ENCODE peak calls at places on chromosomes 7 and 10, in four cellular contexts. M is IMR-90, R is fibroblast of lung, C is HepG2. T is an unnamed sample.
A peak's percentile ranks its signal among the peaks of the same experiment; 100 is the strongest.

GRCh38 chr10:5968037-5968680 is 9.2 kb downstream of the IL15RA start:
- DNase-seq in C (no peak), R (no peak), M (no peak), T (no peak)

GRCh38 chr7:90958669-90959068 is 305.6 kb upstream of the FZD1 start:
- DNase-seq in C (no peak), R (peak; percentile 94), M (peak; percentile 66), T (peak; percentile 65)

GRCh38 chr10:58781873-58782488 is 269.3 kb downstream of the BICC1 start:
- DNase-seq in M (peak; percentile 49), C (peak; percentile 42), R (peak; percentile 40), T (peak; percentile 73)

GRCh38 chr10:17675638-17676037 is 31.7 kb downstream of the STAM start:
- DNase-seq in C (no peak), M (no peak), R (peak; percentile 52), T (peak; percentile 48)

GRCh38 chr10:75294518-75294865 is 58.7 kb upstream of the COMTD1 start:
- DNase-seq in R (no peak), M (no peak), C (no peak), T (peak; percentile 23)

GRCh38 chr10:26881600-26882331 is 21.0 kb upstream of the ABI1 start:
- DNase-seq in R (peak; percentile 56), C (peak; percentile 58), M (peak; percentile 76), T (peak; percentile 80)

GRCh38 chr7:26103541-26104070 is 48.4 kb upstream of the NFE2L3 start:
- DNase-seq in C (no peak), M (no peak), R (no peak), T (no peak)

GRCh38 chr10:4234661-4235060 is 449.7 kb upstream of the KLF6 start:
- DNase-seq in R (no peak), M (peak; percentile 21), C (no peak), T (no peak)

GRCh38 chr10:100350914-100351485 is 4.0 kb downstream of the SCD start:
- DNase-seq in M (no peak), C (no peak), R (no peak), T (no peak)

GRCh38 chr10:100348389-100348927 is 1.4 kb downstream of the SCD start:
- DNase-seq in C (no peak), M (no peak), R (no peak), T (no peak)

GRCh38 chr10:100349672-100350071 is 2.6 kb downstream of the SCD start:
- DNase-seq in M (no peak), C (no peak), R (no peak), T (no peak)

GRCh38 chr10:100347568-100348195 is 649 bp downstream of the SCD start:
- DNase-seq in R (peak; percentile 21), M (no peak), C (no peak), T (peak; percentile 53)

GRCh38 chr10:100349087-100349486 is 2.1 kb downstream of the SCD start:
- DNase-seq in R (no peak), M (no peak), C (no peak), T (no peak)
- H3K4me2 ChIP-seq in R (peak overlapping the region; percentile 70), M (peak overlapping the region; percentile 89), C (peak overlapping the region; percentile 83), T (no peak overlapping the region)

GRCh38 chr10:124688366-124688765 is 55.8 kb downstream of the FAM53B start:
- DNase-seq in M (no peak), C (no peak), R (no peak), T (no peak)
- H3K4me2 ChIP-seq in M (no peak overlapping the region), C (no peak overlapping the region), R (no peak overlapping the region), T (no peak overlapping the region)

DNA sequence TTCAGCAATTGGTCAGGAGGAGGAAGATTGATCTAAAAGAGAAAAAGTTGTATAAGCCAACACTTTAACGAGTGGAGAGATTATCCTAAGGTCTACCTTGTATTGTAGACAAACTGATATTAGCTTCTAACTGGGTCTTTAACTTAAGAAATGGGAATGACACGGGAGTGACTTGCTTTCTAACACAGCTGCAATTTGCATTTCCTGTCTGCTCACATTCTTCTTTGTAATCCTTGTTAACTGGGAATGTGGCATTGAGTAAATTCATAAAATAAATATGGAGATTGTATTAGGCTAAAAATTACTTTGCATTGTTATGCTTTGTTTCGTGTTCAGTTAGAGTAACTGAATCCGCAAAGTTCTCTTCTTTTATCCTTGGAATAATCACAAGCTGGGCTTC is 54.3 kb upstream of the FZD8 start:
- DNase-seq in M (no peak), C (no peak), R (no peak), T (no peak)
- H3K4me2 ChIP-seq in M (no peak overlapping the region), C (no peak overlapping the region), R (no peak overlapping the region), T (no peak overlapping the region)

DNA sequence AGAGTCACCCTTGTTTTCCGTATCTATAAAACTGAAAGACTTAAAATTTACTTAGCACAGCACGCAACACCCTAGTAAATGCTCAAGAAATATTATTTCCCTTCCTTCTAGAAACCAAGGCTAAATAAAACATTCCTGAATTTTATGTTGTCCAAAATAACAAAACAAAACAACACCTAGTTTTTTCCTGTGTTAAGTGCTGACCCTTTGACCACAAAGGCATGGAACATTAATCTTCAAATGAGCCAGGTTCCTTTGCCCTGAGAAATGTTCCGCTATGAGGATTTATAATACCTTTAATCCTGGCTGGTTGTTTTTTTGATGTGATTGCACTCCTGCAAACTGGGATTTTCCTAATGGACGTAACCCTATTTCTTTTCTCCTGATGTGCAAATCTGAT is 29.0 kb upstream of the DGKI start:
- DNase-seq in R (no peak), M (no peak), C (no peak), T (no peak)
- H3K4me2 ChIP-seq in R (no peak overlapping the region), M (no peak overlapping the region), C (no peak overlapping the region), T (no peak overlapping the region)

DNA sequence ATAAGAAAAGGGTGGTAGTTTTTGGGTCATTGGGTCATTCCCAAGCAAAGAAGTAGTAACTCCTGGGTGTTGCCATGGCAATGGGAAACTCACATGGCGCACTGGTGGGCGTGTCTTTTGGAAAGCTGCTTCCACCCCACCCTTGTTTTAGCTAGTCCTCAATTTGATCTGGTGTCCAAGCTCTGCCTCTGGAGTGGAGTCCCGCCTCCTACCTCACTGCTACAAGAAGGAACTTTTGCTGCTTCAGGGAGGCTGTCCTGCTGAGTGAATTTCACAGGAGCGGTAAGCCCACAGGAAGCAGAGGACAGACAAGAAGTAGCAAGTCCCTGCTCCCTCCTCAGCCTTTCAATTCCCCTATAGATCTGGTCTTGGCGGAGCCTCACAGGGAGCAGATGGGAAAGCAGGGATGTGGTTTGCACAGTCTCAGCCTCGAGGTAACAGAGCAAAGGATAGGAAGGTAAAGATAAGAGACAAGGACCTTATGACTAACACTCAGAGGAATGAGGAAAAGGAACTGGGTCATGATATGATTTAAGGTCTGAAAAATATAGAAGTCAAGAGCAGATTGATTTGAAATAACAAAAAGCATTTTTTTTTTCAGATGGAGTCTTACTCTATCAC is 700.3 kb downstream of the TNS3 start:
- DNase-seq in R (peak; percentile 15), C (no peak), M (no peak), T (no peak)
- H3K4me2 ChIP-seq in R (no peak overlapping the region), C (no peak overlapping the region), M (no peak overlapping the region), T (no peak overlapping the region)

GRCh38 chr10:35700490-35700887 is 58.4 kb upstream of the FZD8 start:
- DNase-seq in C (no peak), R (no peak), M (no peak), T (no peak)
- H3K4me2 ChIP-seq in C (no peak overlapping the region), R (no peak overlapping the region), M (no peak overlapping the region), T (no peak overlapping the region)

GRCh38 chr10:97408496-97408992 is 7.4 kb upstream of the RRP12 start:
- DNase-seq in C (peak; percentile 73), M (no peak), R (no peak), T (no peak)
- H3K4me2 ChIP-seq in C (peak overlapping the region; percentile 83), M (no peak overlapping the region), R (no peak overlapping the region), T (no peak overlapping the region)

GRCh38 chr7:151724920-151725584 is 151.9 kb downstream of the PRKAG2 start:
- DNase-seq in R (no peak), C (no peak), M (no peak), T (no peak)
- H3K4me2 ChIP-seq in R (no peak overlapping the region), C (no peak overlapping the region), M (no peak overlapping the region), T (no peak overlapping the region)

DNA sequence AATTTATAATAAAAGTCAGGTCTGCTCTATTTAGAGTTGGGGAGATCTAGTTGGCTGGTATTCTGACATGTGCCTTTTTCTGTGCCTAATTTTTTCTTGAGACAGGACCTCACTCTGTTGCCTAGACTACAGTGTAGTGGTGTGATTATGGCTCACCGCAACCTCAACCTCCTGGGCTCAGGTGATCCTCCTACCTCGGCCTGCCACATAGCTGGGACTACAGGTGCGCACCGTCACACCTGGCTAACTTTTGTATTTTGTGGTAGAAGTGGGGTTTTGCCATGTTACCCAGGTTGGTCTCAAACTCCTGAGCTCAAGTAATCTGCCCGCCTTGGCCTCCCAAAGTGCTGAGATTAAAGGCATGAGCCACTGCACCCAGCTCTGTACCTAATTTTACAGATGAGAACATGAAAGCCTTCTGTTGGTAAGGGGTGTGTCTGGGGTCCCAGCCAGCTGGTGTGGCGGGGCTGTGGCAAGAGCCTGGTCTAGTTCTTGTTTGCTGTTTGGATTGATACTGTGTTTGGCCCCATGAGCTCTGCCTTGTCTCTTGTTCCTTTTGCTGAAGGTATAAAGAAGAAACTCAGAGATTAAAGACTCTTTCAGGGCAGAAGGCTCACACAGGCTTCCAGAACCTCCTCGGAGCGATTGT is 31.4 kb downstream of the POR start:
- DNase-seq in M (no peak), R (no peak), C (no peak), T (no peak)
- H3K4me2 ChIP-seq in M (no peak overlapping the region), R (no peak overlapping the region), C (no peak overlapping the region), T (no peak overlapping the region)